ENCODE peak calls at places on chromosomes 3 and 15, in nine cellular contexts. S is cardiac fibroblast, L is fibroblast of villous mesenchyme, H is tibial nerve, R is stomach, B is MCF 10A, I is transverse colon, V is mucosa of descending colon, D is PC-3. Q is an unnamed sample.

GRCh38 chr3:150319900-150320299 is 88.2 kb upstream of the TSC22D2 start:
- DNase-seq in S (peak; percentile 98), L (peak; percentile 86), I (no peak), D (peak; percentile 98), B (peak; percentile 97), H (no peak), V (no peak), R (no peak), Q (peak; percentile 92)

GRCh38 chr15:28984421-28985375 is 98.9 kb downstream of the APBA2 start:
- DNase-seq in R (no peak), S (peak; percentile 49), L (peak; percentile 54), V (no peak), H (peak; percentile 9), I (no peak), D (no peak), B (no peak), Q (no peak)

GRCh38 chr3:129315386-129315991 is 36.8 kb downstream of the HMCES start:
- DNase-seq in I (peak; percentile 44), L (peak; percentile 33), S (peak; percentile 34), H (peak; percentile 29), R (peak; percentile 44), V (peak; percentile 66), B (peak; percentile 29), D (peak; percentile 9), Q (no peak)

GRCh38 chr15:28075482-28076029 is 23.6 kb downstream of the OCA2 start:
- DNase-seq in B (no peak), D (no peak), R (no peak), S (no peak), H (no peak), V (no peak), L (no peak), I (no peak), Q (no peak)

GRCh38 chr3:183584246-183584913 is 28.9 kb upstream of the KLHL6 start:
- DNase-seq in H (peak; percentile 43), B (no peak), D (no peak), R (no peak), S (peak; percentile 64), L (peak; percentile 48), V (no peak), I (peak; percentile 27), Q (no peak)

GRCh38 chr3:1535361-1535760 is 442.5 kb downstream of the CNTN6 start:
- DNase-seq in D (no peak), V (no peak), H (no peak), R (no peak), L (no peak), S (no peak), I (no peak), B (no peak), Q (no peak)

GRCh38 chr3:129439381-129439816 is 349 bp downstream of the MBD4 start:
- DNase-seq in D (no peak), B (peak; percentile 45), S (peak; percentile 40), V (no peak), L (peak; percentile 55), I (peak; percentile 64), H (peak; percentile 32), R (peak; percentile 45), Q (peak; percentile 73)

GRCh38 chr3:194178693-194179092 is 42.7 kb downstream of the HES1 start:
- DNase-seq in S (no peak), R (no peak), V (no peak), H (no peak), D (peak; percentile 48), L (no peak), B (no peak), I (no peak), Q (no peak)

GRCh38 chr15:80242802-80243201 is 9.2 kb downstream of the CTXND1 start:
- DNase-seq in I (no peak), S (no peak), R (no peak), L (no peak), D (no peak), H (no peak), B (no peak), V (no peak), Q (no peak)

GRCh38 chr3:149179225-149179624 is 42.4 kb downstream of the CP start:
- DNase-seq in V (no peak), B (peak; percentile 42), L (peak; percentile 52), R (no peak), H (no peak), D (peak; percentile 68), I (no peak), S (peak; percentile 84), Q (no peak)

GRCh38 chr3:143826296-143826695 is 22.0 kb downstream of the SLC9A9 start:
- DNase-seq in R (no peak), V (no peak), B (no peak), S (no peak), I (no peak), H (no peak), L (no peak), D (no peak), Q (no peak)

DNA sequence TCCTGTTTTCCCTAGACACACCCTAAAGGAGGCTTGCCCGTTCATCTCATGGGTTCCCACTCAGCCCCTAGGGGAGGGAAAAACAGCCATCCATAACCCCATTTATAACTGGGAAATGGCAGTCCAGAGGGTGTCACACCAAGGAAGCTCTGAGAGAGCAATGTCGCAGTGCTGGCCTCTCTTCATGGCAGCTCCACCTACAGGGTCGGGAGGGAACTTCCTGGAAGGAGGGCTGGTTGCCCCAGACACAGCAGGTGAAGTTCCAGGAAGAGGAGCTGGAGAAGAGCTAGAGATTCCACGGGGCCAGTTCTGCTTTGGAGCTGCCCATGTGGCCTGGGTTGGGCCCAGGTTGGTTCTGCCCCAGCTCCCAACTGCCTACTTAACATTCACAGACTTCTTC is 22.3 kb upstream of the LINGO1 start:
- DNase-seq in L (no peak), V (peak; percentile 74), S (peak; percentile 4), I (peak; percentile 55), R (no peak), B (peak; percentile 27), H (no peak), D (peak; percentile 39), Q (no peak)
- TF ChIP-seq CTCF in L (peak; percentile 39), V (peak; percentile 13), S (peak; percentile 34), I (peak; percentile 22), R (no peak), B (peak; percentile 24), H (no peak), D (peak; percentile 54), Q (no peak)

GRCh38 chr3:157351981-157352380 is 84.7 kb upstream of the PTX3 start:
- DNase-seq in H (no peak), R (no peak), I (no peak), S (peak; percentile 33), L (no peak), D (peak; percentile 30), B (no peak), V (no peak), Q (peak; percentile 9)
- TF ChIP-seq CTCF in H (no peak), R (no peak), I (no peak), S (peak; percentile 48), L (peak; percentile 26), D (peak; percentile 64), B (peak; percentile 34), V (no peak), Q (peak; percentile 20)

DNA sequence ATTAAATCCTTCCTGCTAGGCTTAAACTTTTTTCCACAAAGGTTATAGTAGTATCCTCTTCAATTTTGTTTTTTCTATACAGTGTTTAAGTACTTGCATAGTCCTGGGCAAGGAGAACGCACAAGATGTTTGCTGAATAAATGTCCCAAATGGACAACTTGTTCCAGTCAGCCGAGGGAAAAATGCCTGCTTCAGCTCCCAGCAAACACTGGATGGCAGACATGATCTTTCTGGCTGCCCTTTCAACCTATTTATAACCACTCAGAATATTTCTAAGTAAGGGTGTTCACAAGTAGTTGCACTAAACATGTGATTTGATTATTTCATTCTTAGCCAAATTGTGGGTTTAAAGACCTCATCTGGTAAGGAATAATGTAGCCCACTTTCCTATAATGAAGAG is 29.8 kb downstream of the GNB4 start:
- DNase-seq in V (no peak), S (peak; percentile 66), L (peak; percentile 54), H (peak; percentile 23), D (no peak), B (peak; percentile 33), I (no peak), R (no peak), Q (peak; percentile 20)
- TF ChIP-seq CTCF in V (no peak), S (peak; percentile 56), L (peak; percentile 56), H (peak; percentile 66), D (peak; percentile 45), B (peak; percentile 44), I (peak; percentile 35), R (peak; percentile 25), Q (peak; percentile 35)

GRCh38 chr15:99343208-99343607 is 91.9 kb downstream of the LRRC28 start:
- DNase-seq in B (no peak), V (no peak), L (no peak), S (no peak), D (no peak), I (no peak), R (no peak), H (no peak), Q (no peak)

GRCh38 chr15:99345242-99345641 is 94.0 kb downstream of the LRRC28 start:
- DNase-seq in D (no peak), I (no peak), B (no peak), V (no peak), S (no peak), H (no peak), L (no peak), R (no peak), Q (no peak)

GRCh38 chr15:99345832-99346462 is 94.7 kb downstream of the LRRC28 start:
- DNase-seq in B (no peak), D (no peak), R (no peak), S (no peak), I (no peak), L (no peak), H (no peak), V (no peak), Q (no peak)

GRCh38 chr15:99344639-99345038 is 93.4 kb downstream of the LRRC28 start:
- DNase-seq in D (no peak), I (no peak), R (no peak), S (no peak), B (no peak), H (no peak), L (no peak), V (no peak), Q (no peak)

DNA sequence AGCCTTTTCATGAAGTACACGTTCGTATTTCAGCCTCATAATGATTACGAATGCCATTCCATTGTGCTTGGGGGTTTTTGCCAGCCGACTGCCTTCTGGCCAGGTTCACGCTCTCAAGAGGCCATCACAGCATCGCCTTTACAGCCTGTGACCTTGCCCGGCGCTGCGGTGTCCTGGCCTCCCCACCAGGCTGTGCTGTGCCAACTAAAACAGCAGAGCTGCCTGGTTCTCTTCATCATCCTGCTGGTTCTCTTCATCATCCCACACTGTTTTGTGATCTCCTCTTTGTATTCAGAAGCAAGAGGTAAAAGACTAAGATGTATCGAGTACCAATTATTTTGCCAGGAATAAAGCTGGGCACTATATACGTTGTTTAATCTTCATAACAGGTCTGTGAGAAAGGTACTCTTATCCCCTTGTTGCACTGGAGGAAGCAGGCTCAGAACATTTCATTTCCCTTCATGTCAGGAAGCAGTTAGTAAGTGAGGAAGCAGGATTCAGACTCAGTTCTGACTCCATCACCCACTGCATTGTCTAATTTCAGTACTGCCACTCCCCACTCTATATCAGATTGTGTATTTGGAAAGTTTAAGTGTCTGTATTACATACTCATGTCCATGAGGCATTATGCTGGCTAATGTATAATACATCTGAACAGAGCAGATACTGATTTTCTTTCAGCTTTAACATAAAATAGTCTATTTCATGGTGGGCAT is 92.7 kb downstream of the LRRC28 start:
- DNase-seq in L (no peak), H (no peak), V (peak; percentile 46), B (peak; percentile 6), S (peak; percentile 7), R (no peak), I (peak; percentile 15), D (no peak), Q (no peak)
- TF ChIP-seq CTCF in L (peak; percentile 36), H (peak; percentile 43), V (no peak), B (no peak), S (peak; percentile 31), R (no peak), I (peak; percentile 23), D (peak; percentile 40), Q (no peak)

Q was measured in RWPE1.